ENCODE peak calls at places on chromosome 20, in seven cellular contexts. L is effector memory CD4-positive, alpha-beta T cell; E is GM23338; W is heart left ventricle; S is transverse colon; Y is body of pancreas; K is caudate nucleus. D is an unnamed sample.

GRCh38 chr20:29876911-29877285 is 1380.6 kb upstream of the DEFB115 start:
- DNase-seq in W (peak), S (peak), E (no peak), L (no peak), Y (no peak), K (no peak), D (no peak)

GRCh38 chr20:21082584-21082983 is 23.6 kb downstream of the LINC00237 start:
- DNase-seq in L (no peak), W (no peak), Y (no peak), E (no peak), S (no peak), K (no peak), D (no peak)

GRCh38 chr20:49112596-49113274 is 66.6 kb downstream of the CSE1L start:
- DNase-seq in Y (no peak), S (no peak), K (no peak), W (no peak), L (no peak), E (no peak), D (no peak)

GRCh38 chr20:25500880-25501351 is 84.4 kb downstream of the NINL start:
- DNase-seq in E (no peak), S (no peak), K (no peak), Y (no peak), W (no peak), L (no peak), D (no peak)

GRCh38 chr20:24987244-24987643 is 5.3 kb downstream of the APMAP start:
- DNase-seq in Y (no peak), W (no peak), E (no peak), S (no peak), K (no peak), L (no peak), D (no peak)

GRCh38 chr20:57677323-57677982 is 32.4 kb downstream of the PMEPA1 start:
- DNase-seq in Y (no peak), L (no peak), W (no peak), S (no peak), E (no peak), K (no peak), D (no peak)

GRCh38 chr20:48682529-48683385 is 145.0 kb downstream of the PREX1 start:
- DNase-seq in W (peak), E (peak), K (no peak), L (no peak), S (peak), Y (peak), D (peak)

GRCh38 chr20:32434434-32434833 is 76.3 kb downstream of the ASXL1 start:
- DNase-seq in S (no peak), K (no peak), W (peak), Y (no peak), E (no peak), L (no peak), D (no peak)

GRCh38 chr20:7624886-7625285 is 315.4 kb downstream of the HAO1 start:
- DNase-seq in L (no peak), K (no peak), W (no peak), E (no peak), Y (no peak), S (no peak), D (no peak)

GRCh38 chr20:1669304-1669703 is 11.7 kb upstream of the SIRPG start:
- DNase-seq in S (no peak), Y (no peak), K (no peak), L (no peak), E (no peak), W (peak), D (no peak)

GRCh38 chr20:32636278-32636677 is 37.5 kb downstream of the C20orf203 start:
- DNase-seq in L (no peak), E (no peak), K (no peak), S (no peak), W (no peak), Y (no peak), D (no peak)

GRCh38 chr20:59073582-59073981 is 31.0 kb upstream of the PRELID3B start:
- DNase-seq in W (no peak), E (no peak), K (no peak), S (no peak), L (no peak), Y (no peak), D (no peak)

GRCh38 chr20:14950633-14951032 is 613.2 kb upstream of the FLRT3 start:
- DNase-seq in S (no peak), E (no peak), W (no peak), Y (no peak), L (no peak), K (no peak), D (no peak)

GRCh38 chr20:63653041-63653973 is at the start of gene STMN3:
- DNase-seq in W (peak), K (no peak), E (peak), L (peak), S (peak), Y (peak), D (peak)

GRCh38 chr20:10093087-10093591 is 58.4 kb downstream of the ANKEF1 start:
- DNase-seq in S (no peak), E (no peak), Y (no peak), L (no peak), W (no peak), K (no peak), D (no peak)

GRCh38 chr20:2767768-2768631 is 32.4 kb downstream of the CPXM1 start:
- DNase-seq in Y (peak), S (no peak), L (no peak), W (peak), K (no peak), E (no peak), D (peak)

GRCh38 chr20:7155794-7156193 is 388.3 kb downstream of the BMP2 start:
- DNase-seq in K (no peak), E (no peak), W (no peak), Y (no peak), L (no peak), S (no peak), D (no peak)

GRCh38 chr20:58930496-58930895 is 50.6 kb upstream of the NELFCD start:
- DNase-seq in S (no peak), L (no peak), E (no peak), K (no peak), Y (no peak), W (no peak), D (no peak)

GRCh38 chr20:24765316-24766142 is 183.5 kb upstream of the CST7 start:
- DNase-seq in Y (no peak), K (no peak), L (no peak), S (no peak), E (no peak), W (no peak), D (peak)

GRCh38 chr20:35434085-35435005 is 3.7 kb downstream of the GDF5 start:
- DNase-seq in K (no peak), S (no peak), L (no peak), Y (no peak), W (peak), E (no peak), D (no peak)

GRCh38 chr20:47588158-47588557 is 86.5 kb downstream of the NCOA3 start:
- DNase-seq in L (no peak), Y (no peak), W (no peak), E (no peak), K (no peak), S (no peak), D (no peak)

GRCh38 chr20:62376112-62377063 is 9.3 kb upstream of the LAMA5 start:
- DNase-seq in K (no peak), E (peak), Y (peak), W (peak), S (no peak), L (no peak), D (peak)
- H3K27ac ChIP-seq in K (no peak), E (peak), Y (peak), W (peak), S (peak), L (no peak), D (peak)

DNA sequence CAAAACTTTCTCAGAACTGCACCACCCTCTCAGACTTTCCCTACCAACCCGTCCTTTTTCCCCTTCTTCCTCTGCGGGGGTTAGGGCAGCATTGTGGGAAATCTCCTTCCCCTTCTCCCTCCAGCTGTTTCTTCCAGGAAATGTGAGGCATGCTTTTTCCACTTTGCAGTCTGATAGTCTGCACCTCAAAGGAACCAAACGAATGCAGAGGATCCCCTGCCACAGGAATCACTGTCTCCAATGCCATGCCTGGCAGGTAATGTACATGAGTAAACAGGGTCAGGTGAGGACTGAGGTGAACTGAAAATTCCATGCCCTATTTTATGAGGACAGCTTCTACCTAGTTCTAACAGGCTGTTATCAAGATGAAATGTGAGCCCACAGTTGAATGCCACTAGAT is 218.4 kb downstream of the BCAS1 start:
- DNase-seq in E (no peak), K (no peak), Y (no peak), W (no peak), L (no peak), S (no peak), D (no peak)
- H3K27ac ChIP-seq in E (no peak), K (no peak), Y (no peak), W (no peak), L (no peak), S (no peak), D (no peak)

DNA sequence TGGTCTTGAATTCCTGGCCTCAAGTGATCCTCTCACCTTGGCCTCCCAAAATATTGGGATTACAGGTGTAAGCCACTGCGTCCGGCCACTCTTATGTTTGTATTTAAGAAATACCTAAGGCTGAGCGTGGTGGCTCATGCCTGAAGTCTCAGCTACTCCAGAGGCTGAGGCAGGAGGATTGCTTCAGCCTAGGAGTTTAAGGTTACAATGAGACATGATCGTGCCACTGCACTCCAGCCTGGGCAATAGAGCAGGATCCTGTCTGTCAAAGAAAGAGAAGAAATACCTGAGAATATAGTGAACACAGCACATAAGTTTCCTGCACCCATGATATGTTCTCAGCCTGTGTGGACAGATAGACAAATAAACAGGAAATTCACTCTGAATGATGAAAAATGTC is 13.9 kb upstream of the MMP9 start:
- DNase-seq in K (no peak), E (no peak), S (no peak), W (no peak), Y (no peak), L (no peak), D (no peak)
- H3K27ac ChIP-seq in K (no peak), E (no peak), S (no peak), W (no peak), Y (no peak), L (no peak), D (no peak)

GRCh38 chr20:22826306-22827230 is 208.5 kb upstream of the SSTR4 start:
- DNase-seq in E (no peak), S (no peak), W (no peak), L (no peak), Y (no peak), K (no peak), D (no peak)

GRCh38 chr20:22827916-22828315 is 207.2 kb upstream of the SSTR4 start:
- DNase-seq in Y (no peak), S (no peak), K (no peak), W (no peak), L (no peak), E (no peak), D (no peak)

GRCh38 chr20:22833851-22834250 is 201.3 kb upstream of the SSTR4 start:
- DNase-seq in L (no peak), W (no peak), E (no peak), K (no peak), S (no peak), Y (no peak), D (no peak)

GRCh38 chr20:22825546-22825945 is 209.6 kb upstream of the SSTR4 start:
- DNase-seq in S (no peak), Y (no peak), E (no peak), W (no peak), K (no peak), L (no peak), D (no peak)

GRCh38 chr20:22830138-22830537 is 205.0 kb upstream of the SSTR4 start:
- DNase-seq in Y (no peak), S (no peak), W (no peak), L (no peak), E (no peak), K (no peak), D (no peak)
- H3K27ac ChIP-seq in Y (no peak), S (no peak), W (no peak), L (no peak), E (no peak), K (no peak), D (no peak)

GRCh38 chr20:23370274-23370673 is 8.3 kb downstream of the GZF1 start:
- DNase-seq in S (no peak), Y (no peak), K (no peak), E (no peak), L (no peak), W (no peak), D (no peak)
- H3K27ac ChIP-seq in S (no peak), Y (no peak), K (no peak), E (no peak), L (no peak), W (no peak), D (no peak)

GRCh38 chr20:52103911-52104545 is 87.6 kb downstream of the ZFP64 start:
- DNase-seq in S (no peak), Y (no peak), L (no peak), E (peak), K (no peak), W (no peak), D (no peak)
- H3K27ac ChIP-seq in S (no peak), Y (no peak), L (no peak), E (peak), K (no peak), W (no peak), D (no peak)

DNA sequence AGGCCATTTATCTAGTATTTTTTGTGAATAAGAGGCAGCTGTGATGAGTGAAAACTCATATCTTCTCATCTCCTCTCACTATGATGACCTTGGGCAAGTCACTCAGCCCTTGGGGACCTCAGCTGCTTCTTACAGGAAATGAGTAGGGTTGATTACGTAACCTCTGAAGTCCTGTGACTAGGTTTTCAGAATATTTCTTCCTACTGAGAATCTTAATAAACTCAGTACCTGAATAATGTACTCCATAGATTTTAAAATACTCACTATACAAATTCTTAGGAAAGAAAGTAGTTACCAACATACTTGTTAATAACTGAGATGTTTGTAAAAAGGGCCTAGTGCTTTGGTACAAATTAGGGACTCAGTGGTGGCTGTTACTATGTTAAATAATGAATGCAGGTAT is 60.8 kb downstream of the RPRD1B start:
- DNase-seq in Y (no peak), S (peak), E (no peak), L (peak), K (no peak), W (no peak), D (peak)
- H3K27ac ChIP-seq in Y (no peak), S (peak), E (no peak), L (no peak), K (no peak), W (peak), D (peak)

GRCh38 chr20:43778375-43778774 is 51.6 kb upstream of the GTSF1L start:
- DNase-seq in S (no peak), Y (no peak), L (no peak), W (no peak), E (no peak), K (no peak), D (no peak)

GRCh38 chr20:43786885-43787284 is 60.1 kb upstream of the GTSF1L start:
- DNase-seq in L (no peak), E (no peak), K (no peak), W (no peak), S (no peak), Y (no peak), D (no peak)

GRCh38 chr20:43776691-43777090 is 49.9 kb upstream of the GTSF1L start:
- DNase-seq in Y (no peak), S (no peak), L (no peak), W (no peak), E (no peak), K (no peak), D (no peak)

GRCh38 chr20:43781215-43781614 is 54.4 kb upstream of the GTSF1L start:
- DNase-seq in K (no peak), L (no peak), W (no peak), S (no peak), Y (no peak), E (no peak), D (no peak)
- H3K27ac ChIP-seq in K (no peak), L (no peak), W (no peak), S (no peak), Y (no peak), E (no peak), D (no peak)

DNA sequence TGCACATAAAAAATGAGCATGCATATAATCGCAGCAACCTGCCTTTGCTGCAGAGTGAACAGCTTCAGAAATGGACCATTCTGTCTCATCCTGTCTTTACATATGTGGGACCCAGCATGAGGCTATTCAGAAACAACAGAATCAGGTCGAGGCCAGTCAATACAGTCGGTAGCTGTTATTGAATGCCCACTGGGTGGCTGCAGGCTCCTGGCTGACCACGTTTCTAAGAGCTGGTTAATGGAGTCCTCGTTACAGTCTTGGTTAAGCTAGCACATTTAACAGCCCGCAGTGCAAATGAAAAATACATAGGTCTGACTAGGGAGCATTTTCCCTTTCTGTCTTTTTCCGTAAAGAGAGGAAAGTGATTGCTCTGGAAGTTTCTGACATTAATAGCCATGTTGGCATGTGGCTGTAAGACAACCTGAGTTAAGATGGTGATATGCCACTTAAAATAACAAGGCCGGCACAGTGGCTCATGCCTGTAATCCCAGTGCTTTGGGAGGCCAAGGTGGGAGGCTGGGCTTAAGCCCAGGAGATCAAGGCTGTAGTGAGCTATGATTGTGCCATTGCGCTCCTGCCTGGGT is 75.0 kb downstream of the SHLD1 start:
- DNase-seq in W (no peak), L (no peak), E (peak), S (no peak), K (no peak), Y (no peak), D (no peak)
- H3K27ac ChIP-seq in W (peak), L (no peak), E (no peak), S (no peak), K (no peak), Y (no peak), D (no peak)

D was measured in stomach.